ENCODE peak calls at places on chromosome 19, in eight cellular contexts. K is tibial nerve, M is A549, U is AG04450, H is uterus, N is esophagus squamous epithelium, F is right lobe of liver, Q is cardiac muscle cell. I is an unnamed sample.

GRCh38 chr19:57152921-57153320 is 7.9 kb upstream of the ZIM3 start:
- DNase-seq in K (no peak), M (no peak), U (no peak), H (no peak), N (no peak), F (no peak), Q (no peak), I (no peak)

GRCh38 chr19:55646889-55647731 is 902 bp upstream of the CCDC106 start:
- DNase-seq in K (no peak), M (no peak), U (no peak), H (no peak), N (no peak), F (no peak), Q (no peak), I (no peak)

GRCh38 chr19:49987159-49987698 is 26.3 kb upstream of the SIGLEC11 start:
- DNase-seq in K (peak; percentile 77), M (peak; percentile 58), U (peak; percentile 74), H (peak; percentile 84), N (peak; percentile 33), F (peak; percentile 84), Q (peak; percentile 96), I (peak; percentile 24)

GRCh38 chr19:1864480-1865171 is 1.2 kb upstream of the KLF16 start:
- DNase-seq in K (no peak), M (no peak), U (no peak), H (peak; percentile 78), N (no peak), F (peak; percentile 87), Q (peak; percentile 67), I (no peak)

GRCh38 chr19:49808762-49809154 is 4.3 kb downstream of the FUZ start:
- DNase-seq in K (peak; percentile 96), M (peak; percentile 88), U (peak; percentile 53), H (peak; percentile 93), N (peak; percentile 50), F (peak; percentile 98), Q (peak; percentile 90), I (peak; percentile 96)

GRCh38 chr19:2561895-2562294 is 86.0 kb downstream of the GADD45B start:
- DNase-seq in K (no peak), M (no peak), U (no peak), H (no peak), N (no peak), F (no peak), Q (no peak), I (no peak)

GRCh38 chr19:3599776-3600183 is 6.9 kb downstream of the TBXA2R start:
- DNase-seq in K (no peak), M (peak; percentile 35), U (no peak), H (no peak), N (no peak), F (no peak), Q (no peak), I (no peak)

GRCh38 chr19:41936416-41936850 is 8.2 kb upstream of the ERFL start:
- DNase-seq in K (no peak), M (no peak), U (no peak), H (no peak), N (no peak), F (no peak), Q (no peak), I (no peak)

GRCh38 chr19:38851622-38852230 is 1.9 kb upstream of the HNRNPL start:
- DNase-seq in K (peak; percentile 93), M (peak; percentile 97), U (peak; percentile 79), H (peak; percentile 93), N (peak; percentile 72), F (peak; percentile 97), Q (peak; percentile 96), I (peak; percentile 96)

GRCh38 chr19:18208098-18208951 is 4.5 kb upstream of the RAB3A start:
- DNase-seq in K (no peak), M (no peak), U (peak; percentile 65), H (peak; percentile 37), N (no peak), F (no peak), Q (peak; percentile 87), I (no peak)

GRCh38 chr19:47671499-47671898 is 41.7 kb upstream of the EHD2 start:
- DNase-seq in K (no peak), M (no peak), U (no peak), H (no peak), N (no peak), F (no peak), Q (no peak), I (no peak)

GRCh38 chr19:34428549-34429285 is 536 bp downstream of the UBA2 start:
- DNase-seq in K (no peak), M (peak; percentile 66), U (no peak), H (peak; percentile 17), N (no peak), F (peak; percentile 52), Q (peak; percentile 46), I (peak; percentile 71)

GRCh38 chr19:913080-913748 is at the start of gene R3HDM4:
- DNase-seq in K (peak; percentile 68), M (peak; percentile 61), U (no peak), H (peak; percentile 84), N (no peak), F (peak; percentile 87), Q (peak; percentile 66), I (no peak)

GRCh38 chr19:19550972-19551861 is 13.2 kb downstream of the CILP2 start:
- DNase-seq in K (no peak), M (no peak), U (no peak), H (no peak), N (no peak), F (no peak), Q (no peak), I (no peak)

GRCh38 chr19:20928371-20928770 is 5.3 kb downstream of the ZNF85 start:
- DNase-seq in K (no peak), M (no peak), U (peak; percentile 34), H (no peak), N (no peak), F (no peak), Q (peak; percentile 73), I (no peak)

GRCh38 chr19:43667524-43668405 is 2.2 kb downstream of the PLAUR start:
- DNase-seq in K (no peak), M (no peak), U (no peak), H (peak; percentile 34), N (no peak), F (no peak), Q (peak; percentile 26), I (peak; percentile 69)

GRCh38 chr19:13094771-13095392 is 7.8 kb downstream of the LYL1 start:
- DNase-seq in K (no peak), M (no peak), U (no peak), H (no peak), N (no peak), F (no peak), Q (no peak), I (peak; percentile 64)

GRCh38 chr19:3501780-3502179 is 1.3 kb upstream of the DOHH start:
- DNase-seq in K (no peak), M (no peak), U (no peak), H (no peak), N (no peak), F (no peak), Q (no peak), I (no peak)

GRCh38 chr19:55131421-55131820 is 14.0 kb upstream of the PPP1R12C start:
- DNase-seq in K (no peak), M (no peak), U (no peak), H (no peak), N (no peak), F (no peak), Q (no peak), I (no peak)

GRCh38 chr19:51158474-51159129 is 16.5 kb downstream of the SIGLEC7 start:
- DNase-seq in K (no peak), M (peak; percentile 41), U (no peak), H (no peak), N (no peak), F (no peak), Q (peak; percentile 47), I (peak; percentile 74)

GRCh38 chr19:57171551-57172081 is 4.3 kb upstream of the DUXA start:
- DNase-seq in K (no peak), M (peak; percentile 13), U (no peak), H (peak; percentile 53), N (no peak), F (no peak), Q (peak; percentile 55), I (peak; percentile 63)

GRCh38 chr19:20640545-20640944 is 20.8 kb downstream of the ZNF626 start:
- DNase-seq in K (no peak), M (no peak), U (no peak), H (no peak), N (no peak), F (no peak), Q (no peak), I (no peak)

GRCh38 chr19:40800339-40800996 is 1.5 kb downstream of the EGLN2 start:
- DNase-seq in K (no peak), M (no peak), U (no peak), H (no peak), N (no peak), F (peak; percentile 58), Q (no peak), I (no peak)

GRCh38 chr19:36973021-36973843 is 57.1 kb downstream of the ZNF568 start:
- DNase-seq in K (peak; percentile 51), M (no peak), U (peak; percentile 29), H (peak; percentile 79), N (peak; percentile 28), F (peak; percentile 89), Q (peak; percentile 87), I (peak; percentile 88)
- TF ChIP-seq CTCF in K (peak; percentile 79), M (no peak), U (peak; percentile 76), H (peak; percentile 93), N (peak; percentile 90), F (peak; percentile 81), Q (peak; percentile 80), I (peak; percentile 92)

DNA sequence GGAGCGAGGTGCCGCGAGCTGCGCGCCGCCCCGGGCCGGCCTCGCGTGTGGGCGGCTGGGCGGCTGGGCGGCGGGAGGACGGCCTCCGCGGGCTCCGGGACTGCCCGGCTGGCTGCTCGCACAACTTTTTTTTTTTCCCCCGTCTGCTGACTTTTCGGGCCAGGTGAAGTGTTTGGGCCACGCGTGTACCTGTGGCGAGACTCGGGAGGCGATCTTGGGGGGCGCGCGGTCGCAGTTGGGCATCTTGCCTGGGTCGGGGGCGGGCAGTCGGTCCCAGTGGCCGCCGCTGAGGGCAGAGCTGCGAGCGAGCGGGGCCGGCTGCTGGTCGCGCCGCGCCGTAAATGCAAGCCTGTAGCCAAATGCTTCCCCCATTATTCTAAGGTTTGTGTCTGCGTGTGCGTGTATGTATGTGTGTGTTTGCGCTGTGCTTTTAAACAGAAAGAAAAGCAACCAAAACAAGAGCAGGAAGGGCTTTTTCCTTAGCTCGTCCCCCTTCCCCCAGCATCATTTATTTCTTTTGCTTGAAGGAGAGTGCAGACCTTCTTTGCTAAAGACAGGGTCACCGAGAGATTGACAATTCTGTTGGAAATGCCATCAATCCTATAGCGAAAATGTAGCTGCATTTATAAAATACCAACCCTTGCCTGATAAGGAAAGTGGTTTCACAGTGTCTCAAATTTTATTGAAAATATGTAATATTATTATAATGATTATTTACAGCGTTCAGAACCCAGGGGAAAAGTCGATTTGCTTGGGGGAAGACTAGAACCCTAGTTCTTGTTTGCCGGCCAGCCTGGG is 143.3 kb upstream of the ZNF536 start:
- DNase-seq in K (no peak), M (no peak), U (no peak), H (no peak), N (no peak), F (no peak), Q (peak; percentile 14), I (no peak)
- H3K27ac ChIP-seq in K (peak overlapping the region; percentile 89), M (no peak overlapping the region), U (no peak overlapping the region), H (no peak overlapping the region), N (peak overlapping the region; percentile 69), F (no peak overlapping the region), Q (no peak overlapping the region), I (no peak overlapping the region)

GRCh38 chr19:11558881-11559828 is at the start of gene ELOF1:
- DNase-seq in K (peak; percentile 91), M (peak; percentile 94), U (peak; percentile 97), H (peak; percentile 97), N (peak; percentile 87), F (peak; percentile 99), Q (peak; percentile 99), I (peak; percentile 93)
- TF ChIP-seq CTCF in K (no peak), M (no peak), U (peak; percentile 32), H (peak; percentile 5), N (no peak), F (no peak), Q (peak; percentile 30), I (peak; percentile 24)

GRCh38 chr19:16273005-16273404 is 51.6 kb upstream of the KLF2 start:
- DNase-seq in K (no peak), M (no peak), U (no peak), H (peak; percentile 52), N (no peak), F (no peak), Q (peak; percentile 26), I (no peak)
- H3K27ac ChIP-seq in K (peak overlapping the region; percentile 85), M (no peak overlapping the region), U (no peak overlapping the region), H (peak overlapping the region; percentile 79), N (peak overlapping the region; percentile 30), F (no peak overlapping the region), Q (peak overlapping the region; percentile 72), I (peak overlapping the region; percentile 88)

I was measured in ascending aorta.